ENCODE peak calls at places on chromosomes 13 and 19, in five cellular contexts. X is A549, U is heart right ventricle, Q is ascending aorta, D is upper lobe of right lung. V is an unnamed sample. For H3K9me3, the result is how much of the 10 kb centered on the place peaks cover.

GRCh38 chr13:99160415-99160814 is 40.2 kb upstream of the UBAC2 start:
- DNase-seq in X (no peak), U (no peak), Q (no peak), D (no peak), V (no peak)

GRCh38 chr19:33868821-33869412 is 72.2 kb downstream of the KCTD15 start:
- DNase-seq in X (no peak), U (peak), Q (no peak), D (no peak), V (no peak)

GRCh38 chr19:56333506-56333905 is 18.9 kb upstream of the ZSCAN5A start:
- DNase-seq in X (peak), U (peak), Q (no peak), D (no peak), V (no peak)

GRCh38 chr13:75906315-75906714 is 270.2 kb downstream of the LMO7 start:
- DNase-seq in X (no peak), U (no peak), Q (no peak), D (no peak), V (no peak)

GRCh38 chr13:95083758-95084157 is 217.5 kb downstream of the ABCC4 start:
- DNase-seq in X (no peak), U (no peak), Q (no peak), D (no peak), V (no peak)

GRCh38 chr13:26697069-26697955 is 63.3 kb downstream of the GPR12 start:
- DNase-seq in X (no peak), U (no peak), Q (no peak), D (no peak), V (no peak)

GRCh38 chr19:15248648-15249559 is 16.7 kb upstream of the EPHX3 start:
- DNase-seq in X (peak), U (peak), Q (peak), D (no peak), V (peak)

GRCh38 chr13:99227331-99227900 is 26.8 kb downstream of the UBAC2 start:
- DNase-seq in X (no peak), U (no peak), Q (no peak), D (no peak), V (no peak)

GRCh38 chr13:31172535-31172934 is 10.8 kb upstream of the HSPH1 start:
- DNase-seq in X (peak), U (no peak), Q (no peak), D (no peak), V (no peak)

GRCh38 chr19:29526730-29527499 is 1.1 kb downstream of the VSTM2B start:
- DNase-seq in X (no peak), U (no peak), Q (no peak), D (peak), V (no peak)

GRCh38 chr13:38850868-38851626 is 139.6 kb downstream of the STOML3 start:
- DNase-seq in X (no peak), U (no peak), Q (no peak), D (no peak), V (no peak)

GRCh38 chr19:49430172-49430677 is 5.0 kb downstream of the GFY start:
- DNase-seq in X (no peak), U (no peak), Q (no peak), D (no peak), V (no peak)

GRCh38 chr19:5172859-5173577 is 167.6 kb downstream of the PTPRS start:
- DNase-seq in X (peak), U (no peak), Q (no peak), D (no peak), V (peak)

GRCh38 chr13:24292476-24292875 is 16.9 kb upstream of the C1QTNF9 start:
- DNase-seq in X (no peak), U (no peak), Q (no peak), D (no peak), V (no peak)

GRCh38 chr19:39845621-39846175 is 481 bp downstream of the FBL start:
- DNase-seq in X (peak), U (no peak), Q (no peak), D (peak), V (no peak)

GRCh38 chr19:48290923-48291700 is 21.2 kb downstream of the ZNF114 start:
- DNase-seq in X (peak), U (peak), Q (no peak), D (peak), V (peak)

GRCh38 chr13:43764349-43764748 is 22.4 kb downstream of the ENOX1 start:
- DNase-seq in X (no peak), U (no peak), Q (no peak), D (no peak), V (no peak)

GRCh38 chr19:46885411-46885810 is 24.6 kb downstream of the ARHGAP35 start:
- DNase-seq in X (no peak), U (no peak), Q (no peak), D (no peak), V (no peak)

GRCh38 chr13:37443538-37443937 is 155.0 kb downstream of the POSTN start:
- DNase-seq in X (no peak), U (no peak), Q (no peak), D (no peak), V (no peak)

GRCh38 chr13:112648101-112648500 is 41.7 kb upstream of the ATP11A start:
- DNase-seq in X (no peak), U (no peak), Q (no peak), D (peak), V (no peak)

GRCh38 chr19:47239610-47240296 is 8.8 kb upstream of the BBC3 start:
- DNase-seq in X (no peak), U (no peak), Q (no peak), D (peak), V (no peak)

GRCh38 chr19:52786078-52786463 is 520 bp downstream of the ZNF600 start:
- DNase-seq in X (no peak), U (no peak), Q (no peak), D (peak), V (no peak)

GRCh38 chr19:57099199-57099661 is 20.6 kb upstream of the USP29 start:
- DNase-seq in X (peak), U (peak), Q (no peak), D (peak), V (no peak)

GRCh38 chr19:1510442-1510806 is 2.4 kb downstream of the ADAMTSL5 start:
- DNase-seq in X (no peak), U (no peak), Q (no peak), D (no peak), V (no peak)

GRCh38 chr13:29816715-29817114 is 33.7 kb downstream of the UBL3 start:
- DNase-seq in X (no peak), U (no peak), Q (no peak), D (no peak), V (no peak)

GRCh38 chr13:45615501-45616101 is at the start of gene ERICH6B:
- DNase-seq in X (no peak), U (no peak), Q (no peak), D (no peak), V (no peak)

GRCh38 chr13:112782433-112783010 is 92.7 kb downstream of the ATP11A start:
- DNase-seq in X (no peak), U (no peak), Q (no peak), D (no peak), V (no peak)

GRCh38 chr13:99908129-99908805 is 63.3 kb downstream of the ZIC5 start:
- DNase-seq in X (no peak), U (no peak), Q (no peak), D (no peak), V (no peak)

GRCh38 chr19:34274827-34275625 is 20.7 kb downstream of the GARRE1 start:
- DNase-seq in X (no peak), U (no peak), Q (no peak), D (no peak), V (no peak)

GRCh38 chr13:39913928-39914327 is 258.5 kb downstream of the COG6 start:
- DNase-seq in X (no peak), U (no peak), Q (no peak), D (no peak), V (no peak)

GRCh38 chr13:31236211-31236786 is 36.5 kb downstream of the B3GLCT start:
- DNase-seq in X (no peak), U (no peak), Q (no peak), D (no peak), V (no peak)

GRCh38 chr13:107301724-107302374 is 733.9 kb upstream of the ARGLU1 start:
- DNase-seq in X (no peak), U (no peak), Q (no peak), D (no peak), V (no peak)

GRCh38 chr13:111662895-111663294 is 342.5 kb downstream of the TEX29 start:
- DNase-seq in X (no peak), U (no peak), Q (no peak), D (no peak), V (no peak)

GRCh38 chr19:38233740-38234251 is 9.8 kb upstream of the DPF1 start:
- DNase-seq in X (peak), U (peak), Q (no peak), D (peak), V (no peak)

GRCh38 chr19:52891336-52891735 is 6.1 kb downstream of the ZNF320 start:
- DNase-seq in X (no peak), U (no peak), Q (no peak), D (no peak), V (no peak)

GRCh38 chr19:43674630-43674982 is 4.6 kb upstream of the PLAUR start:
- DNase-seq in X (no peak), U (peak), Q (no peak), D (no peak), V (no peak)
- H3K27ac ChIP-seq in X (peak), U (peak), Q (no peak), D (peak), V (no peak)

GRCh38 chr13:19083340-19083739 is 98.3 kb downstream of the TUBA3C start:
- DNase-seq in X (no peak), U (no peak), Q (no peak), D (no peak), V (no peak)
- H3K9me3 ChIP-seq in X (under half), U (under half), Q (under half), D (under half), V (under half)

DNA sequence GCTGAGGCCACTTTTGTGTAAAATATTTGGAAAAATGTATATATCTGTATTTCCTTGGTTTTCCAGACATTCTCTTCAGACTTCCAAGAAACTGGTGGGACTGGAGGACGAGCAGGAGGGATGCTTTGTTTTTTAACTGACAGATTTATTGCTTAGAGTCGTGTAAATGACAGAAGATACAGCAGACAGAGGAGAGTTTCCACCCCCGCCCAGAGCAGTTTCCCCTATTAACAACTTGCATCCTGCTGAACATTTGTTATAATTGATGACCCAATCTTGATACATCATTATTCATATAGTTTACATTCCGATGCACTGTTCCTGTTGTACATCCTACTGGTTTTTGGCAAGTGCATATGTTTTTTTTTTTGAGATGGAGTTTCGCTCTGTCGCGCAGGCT is 7.1 kb upstream of the DOCK6 start:
- DNase-seq in X (no peak), U (no peak), Q (no peak), D (no peak), V (no peak)
- H3K27ac ChIP-seq in X (peak), U (peak), Q (no peak), D (peak), V (no peak)

DNA sequence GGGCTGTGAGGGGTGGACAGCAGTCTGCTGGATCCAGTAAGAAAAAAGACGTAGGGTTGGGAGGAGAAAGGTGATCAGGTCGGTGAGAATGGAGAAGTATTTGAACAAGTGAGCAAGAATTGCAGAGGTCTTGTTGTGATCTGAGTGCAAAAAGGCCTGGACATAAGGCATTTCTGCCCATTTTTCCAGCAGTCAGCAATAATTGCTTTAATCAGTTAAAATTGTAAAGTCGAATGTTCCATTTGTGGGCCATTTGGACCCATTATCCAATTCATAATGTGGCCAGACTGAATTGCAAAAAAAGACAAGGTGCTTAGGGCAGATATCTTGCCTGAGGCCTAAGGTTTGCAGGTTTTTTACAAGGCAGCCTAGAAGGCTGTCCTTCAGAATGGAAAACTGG is 86.1 kb downstream of the ZNF737 start:
- DNase-seq in X (no peak), U (no peak), Q (no peak), D (no peak), V (no peak)
- H3K9me3 ChIP-seq in X (under half), U (under half), Q (under half), D (under half), V (under half)

GRCh38 chr19:30895946-30896345 is 453.3 kb downstream of the TSHZ3 start:
- DNase-seq in X (no peak), U (no peak), Q (no peak), D (no peak), V (no peak)

GRCh38 chr19:30898353-30899103 is 450.7 kb downstream of the TSHZ3 start:
- DNase-seq in X (no peak), U (no peak), Q (no peak), D (no peak), V (no peak)

GRCh38 chr19:30897553-30897952 is 451.7 kb downstream of the TSHZ3 start:
- DNase-seq in X (no peak), U (no peak), Q (no peak), D (no peak), V (no peak)

GRCh38 chr19:30897034-30897433 is 452.2 kb downstream of the TSHZ3 start:
- DNase-seq in X (no peak), U (no peak), Q (no peak), D (no peak), V (no peak)

DNA sequence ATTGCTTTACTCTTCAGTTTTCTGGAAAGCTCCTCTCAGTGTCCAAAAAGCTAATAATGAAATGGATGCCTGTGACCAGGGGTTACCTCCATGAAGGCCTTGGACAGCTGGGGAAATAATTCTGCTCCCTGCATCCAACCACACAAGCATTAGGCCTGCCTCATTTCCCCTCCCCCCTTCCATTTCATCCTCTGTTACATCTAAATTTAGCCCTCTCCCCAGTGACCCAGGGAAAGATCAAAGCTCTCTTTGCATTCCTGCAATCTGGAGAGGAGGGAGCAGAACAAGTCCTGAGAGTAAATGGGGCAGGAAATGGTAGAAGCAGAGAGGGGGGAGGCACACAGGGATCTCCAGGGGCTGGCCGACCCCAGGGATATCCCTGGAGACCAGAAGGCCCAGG is 452.7 kb downstream of the TSHZ3 start:
- DNase-seq in X (no peak), U (peak), Q (no peak), D (no peak), V (no peak)
- H3K27ac ChIP-seq in X (no peak), U (no peak), Q (no peak), D (no peak), V (no peak)

GRCh38 chr19:22602631-22603272 is 31.4 kb upstream of the ZNF492 start:
- DNase-seq in X (no peak), U (no peak), Q (no peak), D (no peak), V (no peak)
- H3K9me3 ChIP-seq in X (under half), U (under half), Q (under half), D (under half), V (under half)

GRCh38 chr19:6930190-6930589 is 42.8 kb downstream of the ADGRE1 start:
- DNase-seq in X (no peak), U (no peak), Q (no peak), D (no peak), V (no peak)

DNA sequence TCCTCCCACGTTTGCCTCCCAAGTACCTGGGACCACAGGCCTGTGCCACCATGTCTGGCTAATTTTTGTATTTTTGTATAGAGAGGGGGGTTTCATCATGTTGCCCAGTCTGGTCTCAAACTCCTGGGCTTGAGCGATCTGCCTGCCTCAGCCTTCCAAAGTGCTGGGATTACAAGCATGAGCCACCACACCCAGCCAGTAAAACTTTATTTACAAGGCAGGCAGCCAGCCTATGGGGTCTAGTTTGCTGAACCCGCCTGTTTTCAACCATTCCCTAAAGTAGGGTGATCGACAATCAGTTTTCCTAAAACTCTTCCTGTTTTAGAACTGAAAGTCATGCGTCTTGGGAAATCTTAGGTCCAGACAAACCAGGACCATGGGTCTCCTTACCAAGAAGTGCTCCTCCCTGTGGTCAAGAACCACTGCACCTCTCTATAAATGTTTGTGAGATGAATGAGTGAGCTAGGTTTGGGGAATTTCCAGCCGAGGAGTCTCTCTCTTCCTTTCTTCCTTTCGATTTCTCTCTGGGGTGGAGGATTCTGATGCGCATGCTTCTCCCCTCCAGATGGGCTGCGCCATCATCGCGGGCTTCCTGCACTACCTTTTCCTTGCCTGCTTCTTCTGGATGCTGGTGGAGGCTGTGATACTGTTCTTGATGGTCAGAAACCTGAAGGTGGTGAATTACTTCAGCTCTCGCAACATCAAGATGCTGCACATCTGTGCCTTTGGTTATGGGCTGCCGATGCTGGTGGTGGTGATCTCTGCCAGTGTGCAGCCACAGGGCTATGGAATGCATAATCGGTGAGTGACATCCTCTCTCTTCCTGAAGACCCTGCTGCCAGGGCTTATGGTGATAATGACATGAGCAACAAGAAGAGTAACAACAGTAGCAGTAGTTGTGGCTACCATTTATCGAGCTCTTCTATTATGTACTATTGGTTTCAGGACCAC is 38.7 kb downstream of the ADGRE1 start:
- DNase-seq in X (peak), U (no peak), Q (no peak), D (no peak), V (no peak)
- H3K27ac ChIP-seq in X (peak), U (no peak), Q (no peak), D (no peak), V (no peak)

GRCh38 chr19:20558571-20558970 is 7.0 kb downstream of the ZNF737 start:
- DNase-seq in X (no peak), U (no peak), Q (no peak), D (no peak), V (no peak)
- H3K9me3 ChIP-seq in X (under half), U (half or more), Q (half or more), D (half or more), V (half or more)